ENCODE peak calls at places on chromosomes 4 and X, in seven cellular contexts. F is IMR-90, K is trophoblast cell, B is mesenchymal stem cell, R is neuronal stem cell, M is H9, H is H1. Y is an unnamed sample.

GRCh38 chrX:150150081-150150779 is 211.9 kb upstream of the EOLA2 start:
- DNase-seq in B (no peak), H (no peak), M (no peak), R (no peak), F (no peak), K (no peak), Y (no peak)

GRCh38 chrX:133516691-133517090 is 101.4 kb upstream of the GPC4 start:
- DNase-seq in K (no peak), F (no peak), M (no peak), H (no peak), B (no peak), R (no peak), Y (no peak)

GRCh38 chr4:177047070-177047850 is 254.5 kb upstream of the VEGFC start:
- DNase-seq in M (peak; percentile 55), H (no peak), K (peak; percentile 18), R (peak; percentile 65), F (peak; percentile 81), B (peak; percentile 74), Y (peak; percentile 66)

GRCh38 chrX:153638041-153638371 is 9.0 kb upstream of the DUSP9 start:
- DNase-seq in B (no peak), R (no peak), M (peak; percentile 20), H (no peak), F (no peak), K (no peak), Y (no peak)

GRCh38 chr4:101678180-101678579 is 112.3 kb upstream of the BANK1 start:
- DNase-seq in K (no peak), M (no peak), B (peak; percentile 9), R (no peak), H (no peak), F (no peak), Y (no peak)

GRCh38 chrX:37060999-37061398 is 52.8 kb downstream of the FAM47C start:
- DNase-seq in M (peak; percentile 38), K (peak; percentile 9), R (peak; percentile 38), H (no peak), B (peak; percentile 33), F (peak; percentile 41), Y (peak; percentile 52)

GRCh38 chr4:64899563-64899962 is 490.3 kb upstream of the TECRL start:
- DNase-seq in H (no peak), K (no peak), B (peak; percentile 1), M (no peak), F (no peak), R (no peak), Y (no peak)

GRCh38 chr4:7306986-7307385 is 114.6 kb downstream of the SORCS2 start:
- DNase-seq in H (no peak), B (no peak), R (no peak), K (no peak), M (no peak), F (no peak), Y (no peak)

GRCh38 chr4:58514299-58514698 is 1404.1 kb upstream of the IGFBP7 start:
- DNase-seq in K (no peak), M (no peak), F (no peak), R (no peak), H (no peak), B (no peak), Y (no peak)

GRCh38 chrX:103733017-103733416 is 22.3 kb downstream of the TMEM31 start:
- DNase-seq in B (no peak), F (no peak), K (peak; percentile 81), H (no peak), M (no peak), R (no peak), Y (no peak)

GRCh38 chr4:152735302-152735917 is 44.1 kb downstream of the TIGD4 start:
- DNase-seq in R (no peak), H (no peak), M (no peak), K (no peak), F (peak; percentile 11), B (peak; percentile 19), Y (peak; percentile 70)

GRCh38 chrX:129769467-129770154 is 10.1 kb upstream of the SASH3 start:
- DNase-seq in R (no peak), H (no peak), K (no peak), B (no peak), F (no peak), M (no peak), Y (no peak)

GRCh38 chr4:153151535-153152452 is 52.4 kb upstream of the TRIM2 start:
- DNase-seq in R (peak; percentile 92), F (peak; percentile 28), M (peak; percentile 91), K (peak; percentile 13), H (no peak), B (peak; percentile 66), Y (peak; percentile 96)

GRCh38 chr4:125703443-125703842 is 388.7 kb downstream of the FAT4 start:
- DNase-seq in M (no peak), K (no peak), R (no peak), H (no peak), F (peak; percentile 61), B (peak; percentile 47), Y (no peak)

GRCh38 chrX:151694661-151695582 is at the start of gene PRRG3:
- DNase-seq in F (no peak), H (no peak), R (no peak), K (no peak), B (no peak), M (peak; percentile 52), Y (peak; percentile 21)

GRCh38 chr4:184599492-184600135 is 49.6 kb downstream of the CASP3 start:
- DNase-seq in F (peak; percentile 86), B (peak; percentile 25), M (no peak), H (no peak), R (no peak), K (no peak), Y (no peak)

GRCh38 chr4:13527192-13527982 is 16.9 kb downstream of the NKX3-2 start:
- DNase-seq in H (no peak), B (no peak), R (no peak), K (no peak), M (no peak), F (no peak), Y (no peak)

GRCh38 chr4:84852081-84852480 is 114.4 kb downstream of the WDFY3 start:
- DNase-seq in K (no peak), H (no peak), F (peak; percentile 43), B (no peak), R (no peak), M (no peak), Y (no peak)

GRCh38 chr4:80322716-80323115 is 12.8 kb upstream of the CFAP299 start:
- DNase-seq in R (no peak), K (no peak), F (peak; percentile 68), H (no peak), B (peak; percentile 57), M (no peak), Y (no peak)

GRCh38 chrX:69014200-69014599 is 151.1 kb downstream of the PJA1 start:
- DNase-seq in F (peak; percentile 78), B (peak; percentile 8), M (no peak), H (no peak), R (no peak), K (no peak), Y (no peak)

GRCh38 chrX:151985955-151986354 is 11.5 kb upstream of the GABRE start:
- DNase-seq in H (no peak), F (peak; percentile 5), K (no peak), B (peak; percentile 16), R (no peak), M (no peak), Y (no peak)

GRCh38 chr4:159171287-159171686 is 68.4 kb downstream of the RAPGEF2 start:
- DNase-seq in K (peak; percentile 30), H (no peak), F (no peak), R (no peak), M (no peak), B (no peak), Y (no peak)

GRCh38 chr4:141246243-141246642 is 25.5 kb downstream of the ZNF330 start:
- DNase-seq in F (peak; percentile 74), H (no peak), R (no peak), K (no peak), M (no peak), B (peak; percentile 33), Y (peak; percentile 56)

GRCh38 chr4:103403619-103404018 is 205.5 kb upstream of the CENPE start:
- DNase-seq in F (no peak), R (no peak), H (no peak), K (no peak), B (no peak), M (no peak), Y (no peak)

GRCh38 chrX:86887341-86887740 is 630.3 kb upstream of the KLHL4 start:
- DNase-seq in M (no peak), R (no peak), H (no peak), K (no peak), F (no peak), B (peak; percentile 6), Y (no peak)
- H2BK120ac ChIP-seq in M (no peak overlapping the region), R (no peak overlapping the region), H (no peak overlapping the region), K (no peak overlapping the region), F (no peak overlapping the region), B (no peak overlapping the region), Y (no peak overlapping the region)

DNA sequence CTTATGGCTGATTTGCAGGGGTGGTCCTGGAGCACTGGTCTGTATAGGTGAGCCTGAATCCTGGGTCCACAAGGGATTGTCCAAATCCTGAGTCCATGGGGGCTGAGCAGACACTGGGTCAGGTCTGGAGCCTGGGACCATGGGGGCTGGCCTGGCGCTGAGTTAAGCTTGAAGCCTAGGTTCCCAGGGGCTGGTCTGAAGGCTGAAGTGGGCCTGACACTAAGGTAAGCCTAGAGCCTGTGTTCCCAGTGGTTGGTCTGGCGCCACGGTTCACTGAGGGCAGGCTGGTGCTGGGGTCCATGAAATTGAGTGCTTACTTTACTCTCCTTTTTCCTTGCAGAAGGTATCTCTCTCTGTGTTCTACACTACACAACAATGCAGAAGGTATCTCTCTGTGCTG is 155.8 kb downstream of the RBM46 start:
- DNase-seq in B (no peak), F (no peak), H (no peak), R (no peak), K (no peak), M (no peak), Y (no peak)
- H2AK5ac ChIP-seq in B (no peak overlapping the region), F (no peak overlapping the region), H (no peak overlapping the region), R (peak overlapping the region; percentile 43), K (no peak overlapping the region), M (no peak overlapping the region), Y (no peak overlapping the region)

GRCh38 chrX:21933077-21933476 is 7.4 kb upstream of the SMS start:
- DNase-seq in M (peak; percentile 51), F (no peak), B (no peak), H (no peak), K (no peak), R (no peak), Y (no peak)

GRCh38 chrX:21932277-21932996 is 8.1 kb upstream of the SMS start:
- DNase-seq in B (peak; percentile 93), M (no peak), K (peak; percentile 54), F (peak; percentile 97), R (no peak), H (no peak), Y (no peak)

GRCh38 chrX:21929209-21929608 is 11.3 kb upstream of the SMS start:
- DNase-seq in B (no peak), M (no peak), R (no peak), H (no peak), K (no peak), F (no peak), Y (no peak)

GRCh38 chrX:21934414-21934813 is 6.1 kb upstream of the SMS start:
- DNase-seq in F (no peak), K (peak; percentile 33), H (no peak), M (no peak), B (no peak), R (no peak), Y (peak; percentile 77)

GRCh38 chrX:21930986-21931385 is 9.5 kb upstream of the SMS start:
- DNase-seq in K (no peak), M (no peak), R (no peak), B (no peak), F (no peak), H (no peak), Y (no peak)
- H3K4ac ChIP-seq in K (no peak overlapping the region), M (no peak overlapping the region), R (no peak overlapping the region), B (no peak overlapping the region), F (no peak overlapping the region), H (no peak overlapping the region), Y (no peak overlapping the region)

GRCh38 chrX:95678679-95679078 is 1006.0 kb upstream of the DIAPH2 start:
- DNase-seq in K (no peak), B (no peak), F (no peak), R (no peak), H (no peak), M (no peak), Y (no peak)
- H2BK120ac ChIP-seq in K (no peak overlapping the region), B (no peak overlapping the region), F (no peak overlapping the region), R (no peak overlapping the region), H (no peak overlapping the region), M (no peak overlapping the region), Y (no peak overlapping the region)